ENCODE peak calls at places on chromosomes 5 and 9, in four cellular contexts. One of them, this sample, is unnamed.

GRCh38 chr9:87698069-87698809 is 27.7 kb upstream of the CTSL start:
- DNase-seq in HepG2: no peak
- DNase-seq in K562: no peak
- DNase-seq in WTC11: no peak
- DNase-seq in this sample: no peak

GRCh38 chr5:170162631-170163321 is 57.1 kb downstream of the FOXI1 start:
- DNase-seq in HepG2: no peak
- DNase-seq in K562: no peak
- DNase-seq in WTC11: no peak
- DNase-seq in this sample: no peak

GRCh38 chr5:32069396-32069795 is 104.7 kb downstream of the GOLPH3 start:
- DNase-seq in K562: no peak
- DNase-seq in HepG2: no peak
- DNase-seq in WTC11: no peak
- DNase-seq in this sample: no peak

GRCh38 chr5:143806568-143806967 is 5.4 kb upstream of the HMHB1 start:
- DNase-seq in WTC11: no peak
- DNase-seq in K562: no peak
- DNase-seq in HepG2: no peak
- DNase-seq in this sample: no peak

GRCh38 chr5:174827521-174827920 is 103.1 kb downstream of the MSX2 start:
- DNase-seq in WTC11: no peak
- DNase-seq in HepG2: no peak
- DNase-seq in K562: no peak
- DNase-seq in this sample: no peak

GRCh38 chr5:100828071-100828689 is 74.9 kb downstream of the ST8SIA4 start:
- DNase-seq in WTC11: no peak
- DNase-seq in HepG2: no peak
- DNase-seq in K562: no peak
- DNase-seq in this sample: no peak

GRCh38 chr5:168712280-168712924 is 133.2 kb upstream of the PANK3 start:
- DNase-seq in HepG2: no peak
- DNase-seq in K562: no peak
- DNase-seq in WTC11: no peak
- DNase-seq in this sample: no peak

GRCh38 chr5:177023247-177023703 is 779 bp downstream of the ZNF346 start:
- DNase-seq in K562: peak
- DNase-seq in HepG2: peak
- DNase-seq in WTC11: no peak
- DNase-seq in this sample: no peak

GRCh38 chr5:114857951-114858401 is 311.7 kb downstream of the TRIM36 start:
- DNase-seq in WTC11: peak
- DNase-seq in K562: no peak
- DNase-seq in HepG2: no peak
- DNase-seq in this sample: no peak

GRCh38 chr5:42691413-42691861 is 65.2 kb upstream of the CCDC152 start:
- DNase-seq in K562: no peak
- DNase-seq in WTC11: no peak
- DNase-seq in HepG2: no peak
- DNase-seq in this sample: no peak

GRCh38 chr9:78207319-78207718 is 28.6 kb upstream of the CEP78 start:
- DNase-seq in HepG2: no peak
- DNase-seq in WTC11: no peak
- DNase-seq in K562: no peak
- DNase-seq in this sample: no peak

GRCh38 chr5:109947667-109948066 is 257.9 kb downstream of the MAN2A1 start:
- DNase-seq in HepG2: peak
- DNase-seq in WTC11: no peak
- DNase-seq in K562: no peak
- DNase-seq in this sample: no peak

GRCh38 chr5:150227606-150228273 is 37.9 kb downstream of the SLC6A7 start:
- DNase-seq in WTC11: no peak
- DNase-seq in K562: no peak
- DNase-seq in HepG2: no peak
- DNase-seq in this sample: no peak

GRCh38 chr5:140041492-140042421 is 1.3 kb downstream of the NRG2 start:
- DNase-seq in K562: no peak
- DNase-seq in HepG2: no peak
- DNase-seq in WTC11: peak
- DNase-seq in this sample: peak

GRCh38 chr5:37638897-37639296 is 200.9 kb downstream of the GDNF start:
- DNase-seq in WTC11: no peak
- DNase-seq in K562: no peak
- DNase-seq in HepG2: no peak
- DNase-seq in this sample: no peak

GRCh38 chr5:1806199-1806598 is 5.0 kb downstream of the NDUFS6 start:
- DNase-seq in WTC11: no peak
- DNase-seq in HepG2: no peak
- DNase-seq in K562: no peak
- DNase-seq in this sample: no peak

GRCh38 chr9:93149361-93149760 is 15.3 kb upstream of the NINJ1 start:
- DNase-seq in HepG2: no peak
- DNase-seq in WTC11: no peak
- DNase-seq in K562: no peak
- DNase-seq in this sample: no peak
- TF ChIP-seq ELF4 in HepG2: no peak
- TF ChIP-seq ELF4 in WTC11: no peak
- TF ChIP-seq ELF4 in K562: no peak
- TF ChIP-seq ELF4 in this sample: no peak

DNA sequence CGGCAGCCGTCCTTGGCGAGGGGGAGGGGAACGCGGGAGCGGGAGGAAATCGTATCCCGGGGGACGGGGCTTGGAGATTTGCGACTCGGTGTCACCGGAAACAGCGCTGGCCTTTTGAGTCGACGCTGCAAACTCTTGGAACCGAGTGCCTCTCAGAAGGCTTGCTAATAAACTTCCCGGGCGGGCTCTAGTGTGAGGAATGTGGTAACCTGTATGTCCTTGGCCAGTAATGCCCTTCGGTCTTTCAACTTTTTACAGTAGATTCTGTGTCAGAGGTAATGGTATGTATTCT is 82.7 kb downstream of the PTPDC1 start:
- DNase-seq in HepG2: peak
- DNase-seq in K562: no peak
- DNase-seq in WTC11: no peak
- DNase-seq in this sample: no peak
- TF ChIP-seq ELF4 in HepG2: no peak
- TF ChIP-seq ELF4 in K562: no peak
- TF ChIP-seq ELF4 in WTC11: no peak
- TF ChIP-seq ELF4 in this sample: no peak

GRCh38 chr5:10655041-10655685 is 91.3 kb downstream of the ANKRD33B start:
- DNase-seq in HepG2: no peak
- DNase-seq in K562: no peak
- DNase-seq in WTC11: no peak
- DNase-seq in this sample: no peak
- TF ChIP-seq ELF4 in HepG2: no peak
- TF ChIP-seq ELF4 in K562: no peak
- TF ChIP-seq ELF4 in WTC11: no peak
- TF ChIP-seq ELF4 in this sample: no peak

GRCh38 chr5:55498466-55498865 is 36.3 kb downstream of the PLPP1 start:
- DNase-seq in K562: no peak
- DNase-seq in WTC11: no peak
- DNase-seq in HepG2: no peak
- DNase-seq in this sample: no peak
- TF ChIP-seq ELF4 in K562: no peak
- TF ChIP-seq ELF4 in WTC11: no peak
- TF ChIP-seq ELF4 in HepG2: no peak
- TF ChIP-seq ELF4 in this sample: no peak

GRCh38 chr5:14727428-14727865 is 62.9 kb downstream of the OTULIN start:
- DNase-seq in HepG2: peak
- DNase-seq in WTC11: peak
- DNase-seq in K562: peak
- DNase-seq in this sample: peak
- TF ChIP-seq ELF4 in HepG2: no peak
- TF ChIP-seq ELF4 in WTC11: no peak
- TF ChIP-seq ELF4 in K562: no peak
- TF ChIP-seq ELF4 in this sample: no peak

GRCh38 chr9:121985792-121986494 is 107.2 kb downstream of the TTLL11 start:
- DNase-seq in HepG2: no peak
- DNase-seq in WTC11: no peak
- DNase-seq in K562: no peak
- DNase-seq in this sample: no peak
- TF ChIP-seq ELF4 in HepG2: no peak
- TF ChIP-seq ELF4 in WTC11: no peak
- TF ChIP-seq ELF4 in K562: no peak
- TF ChIP-seq ELF4 in this sample: no peak

GRCh38 chr5:172624996-172625939 is 15.8 kb upstream of the NEURL1B start:
- DNase-seq in K562: no peak
- DNase-seq in WTC11: no peak
- DNase-seq in HepG2: no peak
- DNase-seq in this sample: no peak
- TF ChIP-seq ELF4 in K562: no peak
- TF ChIP-seq ELF4 in WTC11: no peak
- TF ChIP-seq ELF4 in HepG2: no peak
- TF ChIP-seq ELF4 in this sample: no peak

GRCh38 chr5:135313405-135313804 is 85.6 kb downstream of the MACROH2A1 start:
- DNase-seq in K562: no peak
- DNase-seq in HepG2: no peak
- DNase-seq in WTC11: no peak
- DNase-seq in this sample: no peak
- TF ChIP-seq ELF4 in K562: no peak
- TF ChIP-seq ELF4 in HepG2: no peak
- TF ChIP-seq ELF4 in WTC11: no peak
- TF ChIP-seq ELF4 in this sample: no peak

DNA sequence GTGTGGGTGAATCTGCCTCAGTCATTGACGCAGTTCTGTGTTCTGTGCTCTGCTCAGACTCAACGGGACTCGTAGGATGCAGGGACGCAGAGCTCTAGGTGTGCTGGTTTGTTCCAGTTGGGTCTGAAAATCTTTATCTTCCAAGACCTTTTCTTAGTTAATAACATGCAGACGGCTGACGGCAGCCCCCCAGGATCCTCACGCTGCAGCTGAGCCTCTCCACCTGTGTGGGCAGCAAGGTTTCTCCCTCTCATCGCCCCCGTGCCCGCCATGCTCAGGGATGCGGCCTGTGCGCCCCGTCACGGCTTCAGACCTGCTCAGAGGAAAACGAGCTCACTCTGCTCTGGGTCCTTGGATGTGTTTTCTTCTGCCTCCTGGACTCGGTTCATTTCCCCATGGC is 6.3 kb upstream of the SLC9A3 start:
- DNase-seq in HepG2: no peak
- DNase-seq in WTC11: no peak
- DNase-seq in K562: no peak
- DNase-seq in this sample: no peak
- TF ChIP-seq ELF4 in HepG2: no peak
- TF ChIP-seq ELF4 in WTC11: no peak
- TF ChIP-seq ELF4 in K562: no peak
- TF ChIP-seq ELF4 in this sample: no peak

GRCh38 chr9:111621895-111622480 is 9.1 kb upstream of the DNAJC25 start:
- DNase-seq in HepG2: peak
- DNase-seq in WTC11: peak
- DNase-seq in K562: peak
- DNase-seq in this sample: peak
- TF ChIP-seq ELF4 in HepG2: no peak
- TF ChIP-seq ELF4 in WTC11: no peak
- TF ChIP-seq ELF4 in K562: no peak
- TF ChIP-seq ELF4 in this sample: no peak

This sample was measured in HEK293T.